ENCODE peak calls at places on chromosomes 2 and 18, in five cellular contexts. E is heart right ventricle; H is fibroblast of villous mesenchyme; F is CD8-positive, alpha-beta T cell; V is A549. Y is an unnamed sample.
A peak's percentile ranks its signal among the peaks of the same experiment; 100 is the strongest.

GRCh38 chr2:170986566-170987258 is 57.7 kb downstream of the GORASP2 start:
- DNase-seq in E (no peak), H (no peak), F (no peak), V (no peak), Y (no peak)

GRCh38 chr18:46148810-46149209 is 44.6 kb downstream of the HAUS1 start:
- DNase-seq in E (no peak), H (peak; percentile 68), F (peak; percentile 19), V (peak; percentile 31), Y (no peak)

GRCh38 chr18:48222118-48222517 is 187.1 kb downstream of the ZBTB7C start:
- DNase-seq in E (no peak), H (peak; percentile 35), F (no peak), V (no peak), Y (no peak)

GRCh38 chr2:168311265-168311925 is 64.0 kb upstream of the STK39 start:
- DNase-seq in E (no peak), H (no peak), F (no peak), V (no peak), Y (no peak)

GRCh38 chr18:10036479-10036878 is 122.7 kb downstream of the VAPA start:
- DNase-seq in E (no peak), H (no peak), F (no peak), V (no peak), Y (no peak)

GRCh38 chr2:3233877-3234276 is 143.7 kb downstream of the EIPR1 start:
- DNase-seq in E (no peak), H (no peak), F (no peak), V (no peak), Y (no peak)

GRCh38 chr2:206614825-206615224 is 27.5 kb upstream of the FAM237A start:
- DNase-seq in E (no peak), H (peak; percentile 4), F (no peak), V (peak; percentile 27), Y (no peak)

GRCh38 chr2:25698752-25699151 is 25.4 kb upstream of the DTNB start:
- DNase-seq in E (no peak), H (no peak), F (no peak), V (no peak), Y (no peak)

GRCh38 chr2:20650880-20651730 is at the start of gene HS1BP3:
- DNase-seq in E (peak; percentile 88), H (peak; percentile 76), F (peak; percentile 91), V (peak; percentile 85), Y (peak; percentile 93)

GRCh38 chr18:23662309-23663263 is at the start of gene ANKRD29:
- DNase-seq in E (peak; percentile 62), H (no peak), F (peak; percentile 39), V (peak; percentile 58), Y (peak; percentile 57)

GRCh38 chr2:234517971-234518370 is 21.1 kb upstream of the ARL4C start:
- DNase-seq in E (no peak), H (no peak), F (no peak), V (no peak), Y (no peak)

GRCh38 chr2:159684796-159685195 is 27.5 kb upstream of the MARCHF7 start:
- DNase-seq in E (no peak), H (peak; percentile 28), F (no peak), V (peak; percentile 6), Y (no peak)

GRCh38 chr18:71233177-71233576 is 944.3 kb downstream of the SOCS6 start:
- DNase-seq in E (no peak), H (no peak), F (no peak), V (no peak), Y (no peak)

GRCh38 chr2:211867845-211868361 is 670.7 kb downstream of the ERBB4 start:
- DNase-seq in E (no peak), H (peak; percentile 3), F (no peak), V (no peak), Y (peak; percentile 39)

DNA sequence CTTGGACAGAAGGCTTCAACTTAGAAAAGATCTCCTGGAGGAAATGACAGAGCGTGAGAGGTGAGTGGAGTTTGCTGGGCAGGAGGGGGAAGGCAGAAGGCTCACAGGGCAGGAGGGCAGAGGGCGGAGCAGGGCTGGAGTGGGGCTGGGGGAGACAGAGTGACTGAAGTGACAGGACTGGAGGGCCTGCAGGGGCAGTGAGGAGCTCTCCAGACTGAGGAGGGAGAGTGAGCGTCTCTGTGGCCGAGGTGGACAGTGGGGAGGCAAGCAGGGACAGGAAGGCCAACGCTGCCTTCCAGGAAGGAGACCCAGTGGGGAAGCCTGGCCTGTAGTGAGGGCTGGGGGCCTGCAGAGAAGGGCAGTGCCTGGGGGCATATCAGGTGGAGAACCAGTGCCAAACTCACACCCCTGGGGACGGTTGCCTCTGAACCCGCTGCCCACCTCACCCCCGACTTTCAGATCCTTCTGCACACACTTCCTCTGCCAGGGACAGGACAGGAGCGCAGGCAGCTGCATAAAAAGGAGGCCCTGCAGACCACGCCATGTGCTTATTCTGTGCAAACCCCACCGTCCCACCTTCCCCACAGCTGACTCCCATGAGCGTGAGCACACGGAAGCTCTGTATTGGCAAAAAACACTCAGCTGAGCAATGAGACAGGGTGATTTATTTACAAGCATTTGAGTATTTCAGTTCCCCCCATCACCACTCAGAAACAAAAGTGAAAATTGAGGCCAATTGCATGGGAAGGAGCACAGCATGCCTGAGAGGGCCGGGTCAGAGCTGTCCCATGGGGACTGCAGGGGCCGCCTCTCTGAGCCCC is 244.3 kb downstream of the FAM210A start:
- DNase-seq in E (no peak), H (no peak), F (no peak), V (no peak), Y (peak; percentile 33)
- H3K4me3 ChIP-seq in E (no peak overlapping the region), H (no peak overlapping the region), F (no peak overlapping the region), V (no peak overlapping the region), Y (no peak overlapping the region)

GRCh38 chr2:166764216-166764615 is 124.1 kb upstream of the XIRP2 start:
- DNase-seq in E (no peak), H (no peak), F (no peak), V (no peak), Y (no peak)

GRCh38 chr2:166764702-166765101 is 123.6 kb upstream of the XIRP2 start:
- DNase-seq in E (no peak), H (no peak), F (no peak), V (no peak), Y (no peak)

GRCh38 chr2:166765141-166765540 is 123.1 kb upstream of the XIRP2 start:
- DNase-seq in E (no peak), H (no peak), F (no peak), V (no peak), Y (no peak)

GRCh38 chr2:166768393-166769123 is 119.7 kb upstream of the XIRP2 start:
- DNase-seq in E (no peak), H (no peak), F (no peak), V (no peak), Y (no peak)

GRCh38 chr2:166766220-166766619 is 122.1 kb upstream of the XIRP2 start:
- DNase-seq in E (no peak), H (no peak), F (no peak), V (no peak), Y (no peak)
- TF ChIP-seq CTCF in E (no peak), H (no peak), F (no peak), V (no peak), Y (no peak)

GRCh38 chr2:10125842-10126596 is 3.5 kb downstream of the RRM2 start:
- DNase-seq in E (no peak), H (no peak), F (no peak), V (no peak), Y (no peak)

GRCh38 chr2:10122500-10123280 is at the start of gene RRM2:
- DNase-seq in E (peak; percentile 92), H (peak; percentile 90), F (peak; percentile 83), V (peak; percentile 97), Y (peak; percentile 96)

GRCh38 chr2:10120938-10121574 is 1.5 kb upstream of the RRM2 start:
- DNase-seq in E (no peak), H (no peak), F (no peak), V (no peak), Y (no peak)

GRCh38 chr2:10124538-10125045 is 2.1 kb downstream of the RRM2 start:
- DNase-seq in E (no peak), H (peak; percentile 85), F (no peak), V (no peak), Y (no peak)

GRCh38 chr2:10123281-10123680 is 742 bp downstream of the RRM2 start:
- DNase-seq in E (no peak), H (no peak), F (no peak), V (no peak), Y (no peak)
- H3K4me3 ChIP-seq in E (peak overlapping the region; percentile 71), H (peak overlapping the region; percentile 81), F (no peak overlapping the region), V (peak overlapping the region; percentile 76), Y (peak overlapping the region; percentile 90)

GRCh38 chr2:219252570-219252899 is 508 bp upstream of the TUBA4B start:
- DNase-seq in E (no peak), H (no peak), F (no peak), V (peak; percentile 7), Y (no peak)

GRCh38 chr2:219252900-219253752 is at the start of gene TUBA4B:
- DNase-seq in E (peak; percentile 44), H (no peak), F (no peak), V (peak; percentile 6), Y (peak; percentile 69)

GRCh38 chr2:219251656-219252055 is 1.4 kb upstream of the TUBA4B start:
- DNase-seq in E (no peak), H (no peak), F (no peak), V (no peak), Y (no peak)

GRCh38 chr2:219250044-219250781 is 2.8 kb upstream of the TUBA4B start:
- DNase-seq in E (no peak), H (no peak), F (no peak), V (no peak), Y (no peak)

GRCh38 chr2:219252084-219252483 is 959 bp upstream of the TUBA4B start:
- DNase-seq in E (no peak), H (no peak), F (no peak), V (no peak), Y (no peak)
- TF ChIP-seq CTCF in E (no peak), H (no peak), F (no peak), V (no peak), Y (no peak)

GRCh38 chr2:209790066-209790728 is 18.6 kb downstream of the UNC80 start:
- DNase-seq in E (no peak), H (no peak), F (no peak), V (no peak), Y (no peak)
- H3K4me3 ChIP-seq in E (peak overlapping the region; percentile 26), H (no peak overlapping the region), F (no peak overlapping the region), V (peak overlapping the region; percentile 23), Y (no peak overlapping the region)

DNA sequence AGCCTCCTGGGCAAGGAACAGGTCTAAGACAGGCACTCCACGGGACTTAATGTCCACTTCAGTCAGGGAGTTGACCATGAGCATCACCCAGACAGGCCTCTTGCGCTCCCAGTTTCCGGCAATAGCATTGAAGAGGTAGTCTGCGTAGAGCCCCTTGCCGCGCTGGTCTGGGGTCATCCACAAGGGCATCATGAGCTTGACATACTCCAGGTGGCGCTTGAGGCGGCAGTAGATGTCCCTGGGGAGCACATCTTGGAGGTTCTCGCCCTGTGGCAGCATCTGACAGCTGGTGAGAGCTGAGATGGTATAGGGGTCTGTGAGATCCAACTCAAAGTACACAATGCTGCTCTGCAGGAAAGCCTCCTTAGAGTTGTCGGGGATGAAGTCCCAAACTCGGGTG is 10.6 kb downstream of the TRABD2A start:
- DNase-seq in E (no peak), H (no peak), F (no peak), V (no peak), Y (no peak)
- TF ChIP-seq CTCF in E (no peak), H (no peak), F (no peak), V (no peak), Y (peak; percentile 32)

Y was measured in GM06990.